ENCODE peak calls at places on chromosomes 12 and 14, in five cellular contexts. J, D, I, F and Z are unnamed samples.

GRCh38 chr14:93115069-93115919 is 431 bp downstream of the ITPK1 start:
- DNase-seq in J (peak), D (peak), I (peak), F (peak), Z (peak)

GRCh38 chr14:85316701-85317100 is 213.2 kb upstream of the FLRT2 start:
- DNase-seq in J (no peak), D (no peak), I (no peak), F (no peak), Z (no peak)

GRCh38 chr14:31880935-31881334 is 196.2 kb upstream of the ARHGAP5 start:
- DNase-seq in J (no peak), D (no peak), I (no peak), F (no peak), Z (no peak)

GRCh38 chr12:133023566-133023965 is 13.7 kb upstream of the ZNF84 start:
- DNase-seq in J (no peak), D (no peak), I (no peak), F (no peak), Z (no peak)

GRCh38 chr12:124869011-124869665 is 5.5 kb upstream of the SCARB1 start:
- DNase-seq in J (no peak), D (no peak), I (no peak), F (no peak), Z (no peak)

GRCh38 chr12:66644151-66644550 is 34.7 kb downstream of the GRIP1 start:
- DNase-seq in J (no peak), D (no peak), I (no peak), F (no peak), Z (no peak)

GRCh38 chr14:96108911-96109310 is 69.7 kb downstream of the C14orf132 start:
- DNase-seq in J (no peak), D (no peak), I (peak), F (no peak), Z (no peak)

GRCh38 chr12:92186038-92186470 is 40.4 kb upstream of the BTG1 start:
- DNase-seq in J (no peak), D (no peak), I (no peak), F (no peak), Z (no peak)

GRCh38 chr14:36835145-36835544 is 173.5 kb downstream of the PAX9 start:
- DNase-seq in J (no peak), D (no peak), I (no peak), F (no peak), Z (no peak)

GRCh38 chr12:23950775-23951391 is 1.4 kb upstream of the SOX5 start:
- DNase-seq in J (peak), D (no peak), I (no peak), F (no peak), Z (no peak)

GRCh38 chr12:89756638-89757321 is 48.1 kb upstream of the ATP2B1 start:
- DNase-seq in J (no peak), D (no peak), I (no peak), F (no peak), Z (no peak)

GRCh38 chr12:93766802-93767523 is 89.8 kb downstream of the CRADD start:
- DNase-seq in J (no peak), D (no peak), I (no peak), F (peak), Z (peak)

GRCh38 chr12:69966839-69967238 is 141.8 kb downstream of the MYRFL start:
- DNase-seq in J (no peak), D (no peak), I (no peak), F (no peak), Z (no peak)

GRCh38 chr12:130874696-130875095 is 2.8 kb downstream of the RAN start:
- DNase-seq in J (no peak), D (no peak), I (no peak), F (no peak), Z (no peak)

GRCh38 chr14:67487937-67488893 is at the start of gene TMEM229B:
- DNase-seq in J (no peak), D (peak), I (no peak), F (peak), Z (peak)

GRCh38 chr12:68391905-68392304 is 59.7 kb upstream of the MDM1 start:
- DNase-seq in J (no peak), D (no peak), I (no peak), F (no peak), Z (no peak)

GRCh38 chr12:83514372-83514771 is 827.7 kb downstream of the TMTC2 start:
- DNase-seq in J (no peak), D (no peak), I (no peak), F (no peak), Z (no peak)

GRCh38 chr12:34602213-34602940 is 580.1 kb downstream of the ALG10 start:
- DNase-seq in J (peak), D (no peak), I (peak), F (no peak), Z (no peak)

GRCh38 chr12:77847665-77848431 is 17.2 kb downstream of the NAV3 start:
- DNase-seq in J (no peak), D (no peak), I (no peak), F (no peak), Z (no peak)

GRCh38 chr12:95796982-95797289 is 6.4 kb upstream of the NTN4 start:
- DNase-seq in J (no peak), D (no peak), I (no peak), F (no peak), Z (no peak)

GRCh38 chr12:94718114-94718513 is 67.8 kb upstream of the TMCC3 start:
- DNase-seq in J (no peak), D (no peak), I (no peak), F (no peak), Z (no peak)

GRCh38 chr12:42904683-42905418 is 315.3 kb upstream of the PRICKLE1 start:
- DNase-seq in J (no peak), D (no peak), I (no peak), F (no peak), Z (no peak)

GRCh38 chr14:52703225-52703624 is 3.8 kb upstream of the PSMC6 start:
- DNase-seq in J (no peak), D (no peak), I (no peak), F (no peak), Z (no peak)

GRCh38 chr14:54782803-54783659 is 119.6 kb downstream of the GCH1 start:
- DNase-seq in J (no peak), D (no peak), I (peak), F (no peak), Z (no peak)

GRCh38 chr12:79424109-79424721 is 266.5 kb downstream of the PAWR start:
- DNase-seq in J (no peak), D (no peak), I (no peak), F (no peak), Z (no peak)

GRCh38 chr12:131092911-131093901 is 139.5 kb downstream of the ADGRD1 start:
- DNase-seq in J (peak), D (peak), I (peak), F (peak), Z (no peak)

GRCh38 chr12:52748578-52748977 is 28.6 kb downstream of the KRT76 start:
- DNase-seq in J (no peak), D (no peak), I (no peak), F (no peak), Z (no peak)

GRCh38 chr12:46886541-46887041 is 60.8 kb upstream of the SLC38A4 start:
- DNase-seq in J (no peak), D (no peak), I (no peak), F (no peak), Z (no peak)

GRCh38 chr12:81146228-81147225 is 68.6 kb downstream of the ACSS3 start:
- DNase-seq in J (no peak), D (no peak), I (no peak), F (no peak), Z (no peak)

GRCh38 chr12:45605624-45606023 is 123.9 kb upstream of the ARID2 start:
- DNase-seq in J (no peak), D (no peak), I (no peak), F (no peak), Z (no peak)